ENCODE peak calls at places on chromosomes 7 and 10, in five cellular contexts. R is adrenal gland; G is lower lobe of right lung; E is neural progenitor cell; A is CD8-positive, alpha-beta T cell. B is an unnamed sample. For H3K4me1 and H3K27me3, the result is how much of the 10 kb centered on the place peaks cover.

GRCh38 chr7:19587291-19587690 is 121.5 kb downstream of the POLR1F start:
- DNase-seq in G (no peak), E (peak), R (no peak), A (no peak), B (no peak)

GRCh38 chr10:63209703-63210102 is 76.6 kb downstream of the NRBF2 start:
- DNase-seq in E (no peak), R (no peak), A (no peak), G (no peak), B (no peak)

GRCh38 chr7:117715784-117716445 is 157.3 kb downstream of the CTTNBP2 start:
- DNase-seq in E (peak), R (peak), G (no peak), A (no peak), B (no peak)

GRCh38 chr10:68301301-68301700 is 30.6 kb upstream of the HNRNPH3 start:
- DNase-seq in R (no peak), A (no peak), G (no peak), E (no peak), B (no peak)

GRCh38 chr7:43534110-43534509 is 48.8 kb upstream of the STK17A start:
- DNase-seq in A (no peak), R (no peak), E (no peak), G (no peak), B (no peak)

GRCh38 chr7:74454059-74454947 is 597 bp downstream of the GTF2IRD1 start:
- DNase-seq in A (no peak), E (peak), R (peak), G (no peak), B (no peak)

GRCh38 chr7:11327633-11328032 is 354.0 kb downstream of the PHF14 start:
- DNase-seq in E (no peak), R (no peak), G (no peak), A (no peak), B (no peak)

GRCh38 chr7:29839302-29839701 is 33.0 kb downstream of the WIPF3 start:
- DNase-seq in A (no peak), E (no peak), G (no peak), R (peak), B (no peak)

GRCh38 chr10:73956476-73957338 is 41.2 kb upstream of the VCL start:
- DNase-seq in G (no peak), A (peak), R (no peak), E (no peak), B (peak)

GRCh38 chr10:35447693-35448407 is 111.5 kb downstream of the CCNY start:
- DNase-seq in R (peak), G (no peak), E (peak), A (peak), B (peak)

GRCh38 chr10:3471927-3472704 is 299.5 kb upstream of the PITRM1 start:
- DNase-seq in G (no peak), R (no peak), E (peak), A (no peak), B (peak)

GRCh38 chr10:113982745-113983144 is 60.9 kb upstream of the ADRB1 start:
- DNase-seq in R (no peak), E (no peak), G (peak), A (no peak), B (no peak)

GRCh38 chr7:34066968-34067367 is 161.6 kb downstream of the BMPER start:
- DNase-seq in A (no peak), R (no peak), G (no peak), E (no peak), B (no peak)

GRCh38 chr7:31083205-31083801 is 31.2 kb downstream of the ADCYAP1R1 start:
- DNase-seq in E (no peak), A (no peak), R (no peak), G (peak), B (no peak)

GRCh38 chr7:128427289-128427891 is 17.6 kb upstream of the IMPDH1 start:
- DNase-seq in G (no peak), R (no peak), E (peak), A (no peak), B (no peak)

GRCh38 chr7:55469721-55470120 is 102.6 kb downstream of the VOPP1 start:
- DNase-seq in E (no peak), G (no peak), R (no peak), A (no peak), B (no peak)

GRCh38 chr7:70884446-70884764 is 247.5 kb upstream of the GALNT17 start:
- DNase-seq in G (no peak), E (no peak), R (no peak), A (no peak), B (no peak)

GRCh38 chr7:20509892-20510645 is 105.4 kb upstream of the ABCB5 start:
- DNase-seq in E (no peak), R (no peak), A (no peak), G (no peak), B (no peak)

GRCh38 chr7:155886391-155887173 is 74.3 kb upstream of the SHH start:
- DNase-seq in G (no peak), R (no peak), A (no peak), E (no peak), B (no peak)

GRCh38 chr7:115635367-115635766 is 395.2 kb downstream of the TFEC start:
- DNase-seq in R (no peak), G (no peak), E (no peak), A (no peak), B (no peak)

GRCh38 chr10:117569610-117570395 is 27.3 kb downstream of the EMX2 start:
- DNase-seq in E (peak), R (no peak), G (no peak), A (no peak), B (no peak)

GRCh38 chr7:159115601-159116501 is 28.8 kb downstream of the VIPR2 start:
- DNase-seq in G (no peak), E (no peak), A (no peak), R (no peak), B (no peak)

GRCh38 chr10:96130326-96130758 is 245 bp downstream of the ZNF518A start:
- DNase-seq in E (peak), R (peak), A (no peak), G (peak), B (no peak)

GRCh38 chr10:78579995-78580394 is 488.8 kb upstream of the ZMIZ1 start:
- DNase-seq in E (peak), G (no peak), R (peak), A (no peak), B (no peak)

GRCh38 chr7:88243345-88243909 is 23.6 kb upstream of the SRI start:
- DNase-seq in R (peak), G (no peak), E (peak), A (no peak), B (peak)

GRCh38 chr7:80318081-80318480 is 183.4 kb downstream of the GNAI1 start:
- DNase-seq in R (no peak), A (no peak), E (no peak), G (no peak), B (no peak)

GRCh38 chr10:120186506-120186905 is 270.5 kb upstream of the PLPP4 start:
- DNase-seq in R (no peak), E (no peak), G (no peak), A (no peak), B (no peak)

GRCh38 chr7:147547252-147547897 is 1043.2 kb upstream of the C7orf33 start:
- DNase-seq in R (peak), E (peak), G (no peak), A (no peak), B (no peak)

GRCh38 chr7:130622866-130623265 is 45.7 kb downstream of the COPG2 start:
- DNase-seq in G (no peak), R (no peak), E (no peak), A (no peak), B (no peak)

DNA sequence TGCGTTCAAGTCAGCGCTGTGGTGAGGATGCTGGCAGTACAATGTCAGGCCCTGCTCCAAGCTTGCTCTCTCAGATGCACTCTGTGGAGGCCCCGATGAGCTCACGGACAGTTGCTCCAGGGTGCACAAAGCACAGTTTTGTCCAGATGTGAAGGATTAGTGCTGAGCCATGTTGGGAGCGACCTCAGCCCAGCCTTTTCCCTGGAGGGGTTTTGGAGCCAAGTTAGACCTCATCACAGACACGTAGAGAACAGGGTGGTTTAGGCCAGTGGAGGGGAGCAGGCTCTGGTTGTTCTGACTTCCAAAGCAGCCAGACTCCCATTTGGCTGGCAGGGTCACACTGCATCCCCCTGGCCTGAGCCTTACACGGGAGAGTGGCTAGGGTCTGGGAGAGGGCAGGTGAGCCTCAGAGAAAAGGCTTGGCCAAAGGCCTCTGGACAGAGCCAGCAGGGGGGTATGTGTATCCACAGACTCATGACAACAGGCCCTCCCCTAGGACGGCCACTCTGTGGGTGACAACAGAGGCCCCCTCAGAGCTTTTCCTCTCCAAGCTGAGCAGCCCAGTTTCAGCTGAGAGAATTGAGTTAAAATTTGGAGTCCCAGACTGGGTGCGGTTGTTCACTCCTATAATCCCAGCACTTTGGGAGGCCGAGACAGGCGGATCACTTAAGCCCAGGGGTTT is 4.6 kb downstream of the PLAC9 start:
- DNase-seq in A (no peak), E (peak), R (no peak), G (no peak), B (no peak)
- H3K4me3 ChIP-seq in A (no peak), E (no peak), R (no peak), G (no peak), B (no peak)

GRCh38 chr7:105677395-105677701 is 96.1 kb upstream of the EFCAB10 start:
- DNase-seq in E (no peak), R (no peak), A (no peak), G (no peak), B (no peak)
- H3K4me1 ChIP-seq in E (under half), R (half or more), A (under half), G (half or more), B (half or more)

GRCh38 chr7:101166603-101166908 is 1.2 kb upstream of the VGF start:
- DNase-seq in G (no peak), R (no peak), E (no peak), A (no peak), B (no peak)
- H3K27me3 ChIP-seq in G (half or more), R (under half), E (half or more), A (half or more), B (under half)

DNA sequence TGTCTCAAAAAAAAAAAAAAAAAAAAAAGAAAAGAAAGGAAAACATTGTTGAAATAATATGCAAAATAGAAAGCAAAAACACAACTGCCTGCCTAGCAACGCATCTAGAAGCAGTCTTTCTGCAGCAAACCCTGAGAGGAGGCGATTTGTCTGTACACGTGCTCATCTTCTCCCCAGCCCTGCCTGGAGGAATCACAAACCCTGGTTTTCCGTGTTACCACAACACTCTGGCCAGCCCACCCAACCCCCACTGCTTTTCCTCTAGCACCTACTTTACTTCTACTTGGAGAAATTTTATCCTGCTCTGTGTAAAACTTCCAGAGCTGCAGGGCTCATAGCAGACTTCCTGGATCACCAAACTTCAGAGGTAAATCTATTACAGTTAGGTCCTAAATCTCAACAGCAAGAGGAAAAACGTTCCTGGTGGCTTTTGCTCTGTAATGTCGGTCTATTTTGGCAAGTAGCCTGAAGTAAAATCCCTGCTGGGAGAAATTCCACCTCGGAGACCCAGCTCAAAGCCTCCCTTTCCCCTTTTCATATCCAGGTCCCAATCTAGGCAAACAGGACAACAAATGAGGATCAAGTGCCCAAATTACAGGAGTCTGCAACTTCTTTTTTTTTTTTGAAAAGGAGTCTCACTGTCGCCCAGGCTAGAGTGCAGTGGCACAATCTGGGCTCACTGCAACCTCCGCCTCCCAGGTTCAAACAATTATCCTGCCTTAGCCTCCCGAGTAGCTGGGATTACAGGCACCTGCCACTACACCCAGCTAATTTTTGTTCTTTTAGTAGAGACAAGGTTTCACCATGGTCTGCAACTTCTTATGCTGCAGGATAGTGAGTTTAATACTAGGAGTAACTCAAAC is 91.6 kb downstream of the DNMBP start:
- DNase-seq in G (no peak), A (no peak), E (peak), R (peak), B (no peak)
- H3K4me3 ChIP-seq in G (peak), A (no peak), E (peak), R (no peak), B (no peak)

GRCh38 chr10:132575320-132576201 is 38.0 kb downstream of the INPP5A start:
- DNase-seq in A (no peak), G (no peak), R (no peak), E (no peak), B (no peak)
- H3K4me1 ChIP-seq in A (under half), G (half or more), R (half or more), E (under half), B (under half)

DNA sequence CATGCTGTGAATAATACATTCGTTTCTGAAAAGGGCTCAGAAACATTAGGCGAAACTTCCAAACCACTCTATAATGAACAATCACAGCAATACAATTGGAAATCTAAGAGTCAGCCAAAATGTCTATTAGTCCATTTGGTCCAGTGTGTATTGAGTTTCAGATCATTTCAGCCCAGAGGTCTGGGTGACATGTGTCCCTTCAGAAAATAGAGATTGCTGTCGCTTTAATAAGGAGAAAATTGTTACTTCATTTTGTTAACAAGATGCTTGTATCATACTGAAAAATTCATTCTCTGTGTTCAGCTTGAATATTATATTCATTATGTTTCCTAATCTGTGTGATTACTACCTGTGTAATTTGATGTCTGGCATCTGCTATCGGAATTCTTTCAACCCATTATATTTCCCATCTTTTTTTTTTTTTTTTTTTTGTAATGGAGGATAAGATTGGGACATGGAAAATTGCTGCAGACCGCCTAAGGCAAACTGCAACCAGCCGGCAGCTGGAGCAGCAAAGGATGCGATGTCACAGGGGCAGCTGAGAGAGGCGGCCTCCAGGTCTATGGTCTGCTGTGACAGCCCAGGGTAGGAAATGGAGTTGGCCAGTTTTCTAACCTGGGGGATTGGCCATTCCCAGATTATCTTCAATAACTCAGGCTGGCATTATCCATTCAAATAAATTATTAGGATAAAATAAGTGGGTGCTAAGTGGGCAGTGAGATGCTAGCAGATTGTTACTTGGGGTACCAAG is 170.9 kb upstream of the NPVF start:
- DNase-seq in R (no peak), A (no peak), G (no peak), E (no peak), B (no peak)
- H3K27me3 ChIP-seq in R (under half), A (under half), G (under half), E (under half), B (under half)

DNA sequence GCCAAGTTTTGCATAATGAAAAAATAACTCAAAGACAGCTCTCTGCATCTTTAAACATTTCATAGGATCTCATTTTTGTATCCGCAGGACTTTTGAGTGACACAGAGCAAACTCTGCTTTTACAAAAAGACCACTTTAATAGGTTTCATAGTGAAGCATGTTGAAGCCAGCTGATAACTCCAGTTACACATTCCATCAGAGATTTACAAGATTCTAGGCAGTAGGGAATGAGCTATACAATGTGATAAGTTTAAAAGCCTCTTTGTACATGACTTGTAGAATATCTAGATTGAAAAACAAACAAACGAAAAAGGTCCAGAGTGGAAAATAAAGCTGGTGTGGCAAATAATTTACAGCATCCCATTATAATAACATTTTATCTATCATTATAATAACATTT is 2.2 kb downstream of the PRKG1 start:
- DNase-seq in A (no peak), R (no peak), E (peak), G (no peak), B (no peak)
- H3K4me3 ChIP-seq in A (no peak), R (no peak), E (peak), G (peak), B (no peak)

B was measured in naive thymus-derived CD4-positive, alpha-beta T cell.